ENCODE peak calls at places on chromosomes 5 and 9, in eight cellular contexts. Y is stimulated activated CD8-positive, alpha-beta memory T cell treated with anti-CD3 and anti-CD28 coated beads, Interleukin-2, amount 100 ng/mL, for 1 hour; Q is vagina; O is HT1080; N is BJ; G is dermis blood vessel endothelial cell; F is colonic mucosa; B is AG10803. U is an unnamed sample.

GRCh38 chr9:131091352-131091992 is 4.9 kb upstream of the AIF1L start:
- DNase-seq in F (no peak), B (no peak), O (no peak), Q (no peak), Y (no peak), N (no peak), G (no peak), U (peak; percentile 9)

GRCh38 chr5:32828492-32828891 is 117.4 kb downstream of the NPR3 start:
- DNase-seq in N (no peak), F (no peak), G (no peak), Q (no peak), Y (no peak), B (peak; percentile 52), O (no peak), U (no peak)

GRCh38 chr5:68295772-68296171 is 80.2 kb downstream of the PIK3R1 start:
- DNase-seq in B (no peak), G (no peak), Q (peak; percentile 67), N (no peak), F (no peak), O (no peak), Y (no peak), U (no peak)

GRCh38 chr5:171649002-171649401 is 136.6 kb upstream of the SMIM23 start:
- DNase-seq in N (no peak), B (no peak), Q (peak; percentile 49), Y (no peak), O (no peak), G (no peak), F (no peak), U (no peak)

GRCh38 chr5:125148706-125149105 is 402.3 kb upstream of the ZNF608 start:
- DNase-seq in F (no peak), Q (no peak), Y (no peak), B (peak; percentile 43), O (no peak), N (no peak), G (no peak), U (no peak)

GRCh38 chr9:110669439-110669838 is 848 bp downstream of the MUSK start:
- DNase-seq in B (peak; percentile 8), Y (no peak), Q (no peak), G (no peak), O (no peak), F (no peak), N (no peak), U (no peak)

GRCh38 chr5:4023701-4024100 is 428.1 kb downstream of the IRX1 start:
- DNase-seq in O (no peak), Q (no peak), B (no peak), Y (no peak), F (no peak), N (no peak), G (no peak), U (no peak)

GRCh38 chr5:124841829-124842712 is 95.6 kb upstream of the ZNF608 start:
- DNase-seq in Y (no peak), G (no peak), F (no peak), O (no peak), Q (no peak), B (no peak), N (no peak), U (no peak)

GRCh38 chr9:134406366-134407122 is 80.3 kb downstream of the RXRA start:
- DNase-seq in N (no peak), F (no peak), G (no peak), O (no peak), B (peak; percentile 44), Y (no peak), Q (no peak), U (no peak)

GRCh38 chr5:160542281-160542680 is 120.6 kb downstream of the PTTG1 start:
- DNase-seq in Y (no peak), O (peak; percentile 37), G (no peak), F (no peak), N (no peak), Q (no peak), B (no peak), U (no peak)

GRCh38 chr5:73945505-73945904 is 319.5 kb downstream of the ARHGEF28 start:
- DNase-seq in O (no peak), F (peak; percentile 52), G (peak; percentile 48), N (no peak), Q (no peak), Y (no peak), B (no peak), U (no peak)

GRCh38 chr9:129567842-129568559 is 52.9 kb downstream of the C9orf50 start:
- DNase-seq in G (peak; percentile 32), N (no peak), Q (no peak), O (peak; percentile 48), F (no peak), B (peak; percentile 75), Y (no peak), U (peak; percentile 26)

GRCh38 chr9:35563791-35564197 is 41.3 kb upstream of the TESK1 start:
- DNase-seq in Q (no peak), G (peak; percentile 65), N (no peak), O (no peak), F (no peak), Y (no peak), B (peak; percentile 24), U (no peak)

GRCh38 chr9:113572076-113572861 is 108.7 kb downstream of the RGS3 start:
- DNase-seq in Q (no peak), Y (no peak), G (no peak), B (no peak), F (no peak), N (no peak), O (no peak), U (no peak)

GRCh38 chr5:72015103-72015548 is 92.1 kb upstream of the MAP1B start:
- DNase-seq in Q (no peak), O (peak; percentile 96), B (peak; percentile 20), N (no peak), Y (no peak), F (peak; percentile 20), G (peak; percentile 10), U (peak; percentile 73)

GRCh38 chr5:75985077-75985476 is 98.1 kb upstream of the SV2C start:
- DNase-seq in B (no peak), F (no peak), Q (no peak), O (no peak), N (no peak), G (no peak), Y (no peak), U (no peak)

GRCh38 chr9:134521817-134522501 is 119.6 kb upstream of the COL5A1 start:
- DNase-seq in Q (peak; percentile 83), F (no peak), G (no peak), Y (no peak), N (no peak), B (no peak), O (no peak), U (no peak)

GRCh38 chr9:6305954-6306563 is 22.1 kb upstream of the TPD52L3 start:
- DNase-seq in N (no peak), Q (no peak), O (peak; percentile 34), G (peak; percentile 76), B (peak; percentile 55), Y (no peak), F (no peak), U (peak; percentile 37)

GRCh38 chr9:126411948-126412284 is 85.3 kb downstream of the MVB12B start:
- DNase-seq in O (no peak), Q (no peak), G (no peak), Y (no peak), N (no peak), F (no peak), B (no peak), U (no peak)

GRCh38 chr5:146388418-146388817 is 49.8 kb downstream of the POU4F3 start:
- DNase-seq in Y (no peak), F (no peak), O (peak; percentile 57), N (no peak), Q (no peak), B (peak; percentile 16), G (no peak), U (no peak)

GRCh38 chr5:10789021-10789420 is 28.0 kb upstream of the DAP start:
- DNase-seq in N (peak; percentile 76), Y (no peak), F (no peak), G (peak; percentile 15), B (peak; percentile 92), Q (no peak), O (peak; percentile 29), U (no peak)

GRCh38 chr9:33737811-33738606 is 57.4 kb upstream of the PRSS3 start:
- DNase-seq in G (peak; percentile 78), Q (no peak), Y (no peak), N (no peak), F (peak; percentile 52), O (peak; percentile 75), B (peak; percentile 55), U (peak; percentile 40)

GRCh38 chr9:93965830-93966577 is 10.8 kb upstream of the BARX1 start:
- DNase-seq in Y (no peak), N (no peak), Q (peak; percentile 60), F (peak; percentile 11), B (no peak), O (peak; percentile 18), G (no peak), U (no peak)

GRCh38 chr5:103362211-103362610 is 103.6 kb downstream of the MACIR start:
- DNase-seq in Y (no peak), N (no peak), Q (no peak), B (peak; percentile 54), G (no peak), O (no peak), F (no peak), U (no peak)

GRCh38 chr9:27539479-27540441 is 10.1 kb upstream of the MOB3B start:
- DNase-seq in G (no peak), Q (no peak), F (no peak), Y (no peak), N (peak; percentile 59), O (peak; percentile 32), B (peak; percentile 81), U (no peak)

GRCh38 chr5:127650022-127650421 is 1.1 kb downstream of the CTXN3 start:
- DNase-seq in Y (no peak), N (no peak), G (no peak), B (no peak), O (no peak), F (no peak), Q (no peak), U (no peak)

GRCh38 chr5:135678640-135679268 is 100.0 kb upstream of the CXCL14 start:
- DNase-seq in Y (no peak), Q (no peak), N (no peak), F (no peak), G (no peak), B (no peak), O (no peak), U (no peak)

GRCh38 chr5:56167522-56167921 is 65.6 kb downstream of the ANKRD55 start:
- DNase-seq in Q (no peak), N (no peak), G (peak; percentile 39), B (no peak), O (no peak), F (no peak), Y (no peak), U (no peak)

GRCh38 chr9:94783121-94783664 is 56.7 kb downstream of the AOPEP start:
- DNase-seq in Q (peak; percentile 95), O (peak; percentile 77), G (peak; percentile 91), F (peak; percentile 83), Y (no peak), N (peak; percentile 58), B (peak; percentile 96), U (peak; percentile 82)

GRCh38 chr5:1562599-1562998 is 38.8 kb upstream of the LPCAT1 start:
- DNase-seq in Q (no peak), Y (no peak), G (no peak), F (no peak), N (no peak), B (no peak), O (no peak), U (no peak)

GRCh38 chr5:72377920-72378635 is 57.9 kb downstream of the PTCD2 start:
- DNase-seq in F (no peak), Q (no peak), G (no peak), B (peak; percentile 70), N (no peak), O (no peak), Y (no peak), U (no peak)

GRCh38 chr9:130239741-130240241 is 25.8 kb upstream of the HMCN2 start:
- DNase-seq in F (no peak), B (no peak), N (no peak), G (no peak), O (no peak), Y (no peak), Q (no peak), U (no peak)

GRCh38 chr9:35726876-35727438 is 5.0 kb downstream of the TLN1 start:
- DNase-seq in Y (no peak), O (peak; percentile 51), F (no peak), Q (no peak), B (peak; percentile 68), N (no peak), G (peak; percentile 72), U (no peak)

GRCh38 chr5:90590-91547 is 1.1 kb upstream of the PLEKHG4B start:
- DNase-seq in F (no peak), N (no peak), G (peak; percentile 24), Y (no peak), B (no peak), O (no peak), Q (peak; percentile 82), U (no peak)